ENCODE peak calls at places on chromosomes 16 and 17, in six cellular contexts. K is endodermal cell; F is BJ; I is cardiac muscle cell; D is amniotic stem cell; Z is stimulated activated CD4-positive, alpha-beta T cell treated with anti-CD3 and anti-CD28 coated beads, Interleukin-12 subunit alpha, Interleukin-12 subunit beta, amount 100 ng/mL, for 24 hours. Y is an unnamed sample.

GRCh38 chr17:3817851-3818605 is 17.0 kb upstream of the ITGAE start:
- DNase-seq in K (no peak), D (no peak), Z (no peak), F (no peak), I (no peak), Y (no peak)

GRCh38 chr17:78915872-78916632 is 9.1 kb downstream of the TIMP2 start:
- DNase-seq in D (no peak), I (no peak), K (no peak), Z (no peak), F (no peak), Y (no peak)

GRCh38 chr16:81366316-81366932 is 51.7 kb downstream of the GAN start:
- DNase-seq in D (no peak), F (no peak), Z (no peak), K (no peak), I (peak), Y (peak)

GRCh38 chr17:44183024-44183423 is 3.7 kb upstream of the TMUB2 start:
- DNase-seq in Z (no peak), K (no peak), D (no peak), F (no peak), I (no peak), Y (no peak)

GRCh38 chr16:3035289-3035971 is 1.3 kb downstream of the BICDL2 start:
- DNase-seq in I (no peak), Z (no peak), K (peak), F (no peak), D (no peak), Y (no peak)

GRCh38 chr16:84326545-84326944 is 31.9 kb downstream of the WFDC1 start:
- DNase-seq in K (no peak), I (no peak), F (no peak), D (no peak), Z (no peak), Y (no peak)

GRCh38 chr17:75151893-75152292 is 2.4 kb downstream of the JPT1 start:
- DNase-seq in Z (no peak), F (no peak), K (no peak), I (no peak), D (no peak), Y (no peak)

GRCh38 chr16:89242795-89243200 is 25.3 kb downstream of the ZNF778 start:
- DNase-seq in D (no peak), Z (no peak), F (no peak), K (peak), I (no peak), Y (no peak)

GRCh38 chr16:30786115-30786935 is 680 bp downstream of the ZNF629 start:
- DNase-seq in I (peak), F (no peak), K (peak), D (no peak), Z (no peak), Y (peak)

GRCh38 chr16:89004209-89004831 is 27.3 kb upstream of the CBFA2T3 start:
- DNase-seq in D (no peak), F (no peak), I (peak), Z (no peak), K (no peak), Y (no peak)

GRCh38 chr17:34356194-34356593 is at the start of gene CCL13:
- DNase-seq in I (no peak), D (no peak), F (no peak), Z (no peak), K (no peak), Y (no peak)

GRCh38 chr16:82082543-82083244 is 47.6 kb downstream of the HSD17B2 start:
- DNase-seq in F (no peak), K (no peak), Z (no peak), D (no peak), I (no peak), Y (no peak)

GRCh38 chr17:48997103-48997826 is at the start of gene IGF2BP1:
- DNase-seq in D (peak), I (peak), F (no peak), Z (no peak), K (peak), Y (peak)

GRCh38 chr16:3259097-3259496 is 2.7 kb upstream of the MEFV start:
- DNase-seq in D (no peak), K (no peak), Z (no peak), F (no peak), I (no peak), Y (peak)

GRCh38 chr16:85238233-85238647 is 126.0 kb upstream of the CIBAR2 start:
- DNase-seq in D (no peak), Z (no peak), F (no peak), I (peak), K (peak), Y (no peak)

GRCh38 chr17:5364156-5364555 is 55.3 kb downstream of the NUP88 start:
- DNase-seq in Z (no peak), I (no peak), F (peak), K (no peak), D (no peak), Y (no peak)

GRCh38 chr17:78957076-78957475 is 22.6 kb downstream of the LGALS3BP start:
- DNase-seq in F (no peak), Z (no peak), K (no peak), D (no peak), I (no peak), Y (no peak)

GRCh38 chr17:28552201-28552999 is at the start of gene UNC119:
- DNase-seq in D (peak), Z (peak), K (peak), F (no peak), I (peak), Y (peak)

GRCh38 chr17:74190154-74190553 is 13.3 kb upstream of the RPL38 start:
- DNase-seq in Z (no peak), F (no peak), K (peak), I (no peak), D (no peak), Y (peak)

GRCh38 chr16:3183445-3184139 is 4.4 kb upstream of the OR1F1 start:
- DNase-seq in Z (no peak), F (no peak), K (peak), D (no peak), I (no peak), Y (no peak)

GRCh38 chr16:57527610-57528360 is 8.6 kb downstream of the CCDC102A start:
- DNase-seq in F (no peak), Z (no peak), I (no peak), D (no peak), K (no peak), Y (no peak)

GRCh38 chr16:90015586-90016338 is 3.5 kb downstream of the DBNDD1 start:
- DNase-seq in Z (no peak), D (no peak), F (no peak), K (no peak), I (no peak), Y (no peak)

GRCh38 chr17:9728005-9728404 is 63.4 kb downstream of the DHRS7C start:
- DNase-seq in I (no peak), K (no peak), F (no peak), Z (no peak), D (no peak), Y (no peak)

GRCh38 chr16:85550422-85551318 is 62.5 kb upstream of the GSE1 start:
- DNase-seq in K (peak), Z (no peak), I (no peak), D (no peak), F (no peak), Y (no peak)

GRCh38 chr17:55577687-55578086 is 66.4 kb upstream of the SMIM36 start:
- DNase-seq in F (no peak), I (no peak), K (no peak), Z (peak), D (no peak), Y (no peak)

GRCh38 chr16:72609933-72610332 is 438.0 kb upstream of the PMFBP1 start:
- DNase-seq in F (no peak), I (no peak), D (no peak), K (no peak), Z (no peak), Y (no peak)

GRCh38 chr16:69410285-69410990 is 14.0 kb upstream of the CYB5B start:
- DNase-seq in D (peak), I (no peak), F (no peak), K (no peak), Z (no peak), Y (no peak)

Y was measured in HuH-7.